ENCODE peak calls at places on chromosomes 2 and 18, in four cellular contexts. One of them, this sample, is unnamed.

GRCh38 chr2:50529600-50530218 is 502.2 kb downstream of the NRXN1 start:
- DNase-seq in mesenchymal stem cell: peak
- DNase-seq in left ventricle myocardium inferior: no peak
- DNase-seq in ovary: no peak
- DNase-seq in this sample: peak

GRCh38 chr2:179818546-179818945 is 42.9 kb downstream of the ZNF385B start:
- DNase-seq in mesenchymal stem cell: no peak
- DNase-seq in left ventricle myocardium inferior: no peak
- DNase-seq in ovary: no peak
- DNase-seq in this sample: peak

GRCh38 chr2:208046686-208047085 is 21.4 kb upstream of the PLEKHM3 start:
- DNase-seq in mesenchymal stem cell: no peak
- DNase-seq in left ventricle myocardium inferior: no peak
- DNase-seq in ovary: no peak
- DNase-seq in this sample: peak

GRCh38 chr18:79506191-79507075 is 110.7 kb downstream of the NFATC1 start:
- DNase-seq in mesenchymal stem cell: no peak
- DNase-seq in left ventricle myocardium inferior: peak
- DNase-seq in ovary: peak
- DNase-seq in this sample: peak

GRCh38 chr2:60980031-60980815 is 37.3 kb upstream of the PEX13 start:
- DNase-seq in mesenchymal stem cell: no peak
- DNase-seq in left ventricle myocardium inferior: no peak
- DNase-seq in ovary: no peak
- DNase-seq in this sample: no peak

GRCh38 chr2:117691980-117692379 is 122.5 kb upstream of the DDX18 start:
- DNase-seq in mesenchymal stem cell: no peak
- DNase-seq in left ventricle myocardium inferior: no peak
- DNase-seq in ovary: no peak
- DNase-seq in this sample: no peak

GRCh38 chr2:110773470-110773921 is 41.1 kb downstream of the ACOXL start:
- DNase-seq in mesenchymal stem cell: no peak
- DNase-seq in left ventricle myocardium inferior: peak
- DNase-seq in ovary: no peak
- DNase-seq in this sample: no peak

GRCh38 chr2:152491139-152491472 is 156.1 kb downstream of the FMNL2 start:
- DNase-seq in mesenchymal stem cell: no peak
- DNase-seq in left ventricle myocardium inferior: peak
- DNase-seq in ovary: peak
- DNase-seq in this sample: no peak

GRCh38 chr2:19687260-19687659 is 214.5 kb downstream of the TTC32 start:
- DNase-seq in mesenchymal stem cell: no peak
- DNase-seq in left ventricle myocardium inferior: no peak
- DNase-seq in ovary: no peak
- DNase-seq in this sample: no peak

GRCh38 chr2:23465982-23466381 is 81.0 kb downstream of the KLHL29 start:
- DNase-seq in mesenchymal stem cell: no peak
- DNase-seq in left ventricle myocardium inferior: no peak
- DNase-seq in ovary: no peak
- DNase-seq in this sample: no peak

GRCh38 chr2:132936791-132937190 is 266.8 kb upstream of the LYPD1 start:
- DNase-seq in mesenchymal stem cell: no peak
- DNase-seq in left ventricle myocardium inferior: no peak
- DNase-seq in ovary: no peak
- DNase-seq in this sample: no peak

GRCh38 chr2:224432003-224432574 is 30.2 kb upstream of the FAM124B start:
- DNase-seq in mesenchymal stem cell: no peak
- DNase-seq in left ventricle myocardium inferior: no peak
- DNase-seq in ovary: no peak
- DNase-seq in this sample: no peak

GRCh38 chr2:23769364-23769763 is 157.6 kb downstream of the ATAD2B start:
- DNase-seq in mesenchymal stem cell: no peak
- DNase-seq in left ventricle myocardium inferior: no peak
- DNase-seq in ovary: no peak
- DNase-seq in this sample: no peak

GRCh38 chr2:201448701-201449100 is 2.6 kb downstream of the TRAK2 start:
- DNase-seq in mesenchymal stem cell: no peak
- DNase-seq in left ventricle myocardium inferior: no peak
- DNase-seq in ovary: no peak
- DNase-seq in this sample: no peak

GRCh38 chr2:1754461-1755170 is 10.3 kb upstream of the PXDN start:
- DNase-seq in mesenchymal stem cell: no peak
- DNase-seq in left ventricle myocardium inferior: no peak
- DNase-seq in ovary: no peak
- DNase-seq in this sample: no peak

GRCh38 chr2:159065313-159065712 is 96.9 kb downstream of the TANC1 start:
- DNase-seq in mesenchymal stem cell: no peak
- DNase-seq in left ventricle myocardium inferior: no peak
- DNase-seq in ovary: no peak
- DNase-seq in this sample: no peak

GRCh38 chr2:159064446-159065301 is 96.2 kb downstream of the TANC1 start:
- DNase-seq in mesenchymal stem cell: no peak
- DNase-seq in left ventricle myocardium inferior: no peak
- DNase-seq in ovary: no peak
- DNase-seq in this sample: peak

GRCh38 chr2:159065891-159066290 is 97.5 kb downstream of the TANC1 start:
- DNase-seq in mesenchymal stem cell: no peak
- DNase-seq in left ventricle myocardium inferior: no peak
- DNase-seq in ovary: no peak
- DNase-seq in this sample: no peak

GRCh38 chr2:159069229-159069628 is 100.8 kb downstream of the TANC1 start:
- DNase-seq in mesenchymal stem cell: no peak
- DNase-seq in left ventricle myocardium inferior: no peak
- DNase-seq in ovary: no peak
- DNase-seq in this sample: no peak

DNA sequence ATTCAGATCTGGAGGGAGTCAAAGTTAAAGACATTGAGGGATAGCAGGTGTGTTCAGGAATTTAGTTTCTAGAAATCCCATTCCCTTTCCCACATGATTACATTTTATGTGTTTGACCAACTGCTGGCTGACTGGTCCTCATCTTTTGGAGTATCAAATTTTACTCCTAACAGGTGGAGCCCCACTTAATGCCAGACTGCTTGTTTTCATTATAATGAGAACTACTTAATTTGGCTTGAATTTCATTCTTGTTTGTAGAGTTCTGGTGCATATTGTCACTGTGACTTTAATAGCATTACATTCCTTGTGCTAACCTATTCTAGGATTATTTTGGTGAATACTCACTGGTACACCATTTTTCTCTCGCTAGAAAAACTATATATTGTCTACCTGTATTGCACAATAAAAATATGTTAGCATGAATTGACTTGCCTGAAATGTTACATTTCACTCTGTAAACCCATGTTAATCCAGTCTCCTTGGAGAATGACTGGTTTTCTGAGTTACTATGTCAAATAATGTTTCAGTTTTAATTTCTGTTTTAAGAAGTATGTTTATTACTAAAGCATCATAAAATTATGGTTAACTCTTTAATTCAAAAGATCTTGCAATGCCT is 98.2 kb downstream of the TANC1 start:
- DNase-seq in mesenchymal stem cell: no peak
- DNase-seq in left ventricle myocardium inferior: no peak
- DNase-seq in ovary: no peak
- DNase-seq in this sample: no peak
- H3K27ac ChIP-seq in mesenchymal stem cell: no peak
- H3K27ac ChIP-seq in left ventricle myocardium inferior: peak
- H3K27ac ChIP-seq in ovary: no peak
- H3K27ac ChIP-seq in this sample: no peak

DNA sequence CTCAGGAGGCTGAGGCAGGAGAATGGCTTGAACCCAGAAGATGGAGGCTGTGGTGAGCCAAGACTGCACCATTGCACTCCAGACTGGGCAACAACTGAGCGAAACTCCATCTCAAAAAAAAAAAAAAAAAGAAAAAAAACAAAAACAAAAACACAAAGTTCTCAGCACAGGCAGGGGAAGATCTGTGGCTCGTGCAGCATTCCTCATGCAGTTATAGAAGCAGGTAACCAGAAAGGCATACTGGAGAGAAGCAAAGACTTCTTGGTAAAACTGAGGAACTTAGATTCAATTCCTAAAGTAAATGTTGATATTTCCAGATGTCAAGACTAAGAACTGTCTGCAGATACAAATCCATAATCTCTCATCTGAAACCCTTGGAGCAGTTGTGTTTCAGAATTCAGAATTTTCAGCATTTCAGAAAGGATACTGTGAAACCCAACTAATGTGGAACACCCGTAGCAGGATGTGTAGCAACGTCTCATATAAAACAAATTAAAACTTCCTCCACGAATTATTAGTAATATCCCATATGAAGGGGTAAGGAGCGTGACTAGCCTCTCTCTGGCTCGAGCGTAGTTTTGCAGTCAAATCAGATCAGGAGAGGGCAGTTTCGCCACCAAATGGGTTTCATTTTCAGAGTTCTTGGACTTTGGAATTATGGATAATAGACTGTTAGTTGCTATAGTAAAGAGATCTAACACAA is 13.2 kb upstream of the SLC25A52 start:
- DNase-seq in mesenchymal stem cell: no peak
- DNase-seq in left ventricle myocardium inferior: no peak
- DNase-seq in ovary: no peak
- DNase-seq in this sample: no peak
- H3K27ac ChIP-seq in mesenchymal stem cell: no peak
- H3K27ac ChIP-seq in left ventricle myocardium inferior: no peak
- H3K27ac ChIP-seq in ovary: no peak
- H3K27ac ChIP-seq in this sample: no peak

GRCh38 chr2:177604291-177605065 is 211.9 kb downstream of the AGPS start:
- DNase-seq in mesenchymal stem cell: peak
- DNase-seq in left ventricle myocardium inferior: no peak
- DNase-seq in ovary: peak
- DNase-seq in this sample: peak
- H3K27ac ChIP-seq in mesenchymal stem cell: no peak
- H3K27ac ChIP-seq in left ventricle myocardium inferior: peak
- H3K27ac ChIP-seq in ovary: no peak
- H3K27ac ChIP-seq in this sample: no peak

DNA sequence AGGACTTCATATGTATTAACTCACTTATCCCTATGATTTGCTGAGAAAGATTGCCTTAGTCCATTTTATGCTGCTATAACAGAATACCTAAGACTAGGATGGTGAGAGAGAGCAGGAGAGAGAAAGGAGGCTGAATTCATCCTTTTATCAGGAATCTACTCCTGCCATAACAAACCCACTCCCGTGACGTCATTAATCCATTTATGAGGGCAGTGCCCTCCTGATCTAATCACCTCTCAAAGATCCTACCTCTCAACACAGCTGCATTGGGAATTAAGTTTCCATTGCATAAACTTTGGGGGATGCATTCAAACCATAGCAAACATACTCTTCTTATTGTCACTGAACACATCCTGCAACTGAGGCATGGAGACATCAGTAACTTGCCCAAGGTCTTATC is 122.0 kb downstream of the VIT start:
- DNase-seq in mesenchymal stem cell: no peak
- DNase-seq in left ventricle myocardium inferior: no peak
- DNase-seq in ovary: no peak
- DNase-seq in this sample: no peak
- H3K27ac ChIP-seq in mesenchymal stem cell: no peak
- H3K27ac ChIP-seq in left ventricle myocardium inferior: no peak
- H3K27ac ChIP-seq in ovary: no peak
- H3K27ac ChIP-seq in this sample: no peak

This sample was measured in astrocyte.